ENCODE peak calls at places on chromosomes 11 and 22, in four cellular contexts. R, M, D and E are unnamed samples.

GRCh38 chr11:126277780-126278179 is 5.1 kb upstream of the TIRAP start:
- DNase-seq in R (no peak), M (no peak), D (no peak), E (no peak)

GRCh38 chr11:72685560-72686480 is 11.6 kb upstream of the PDE2A start:
- DNase-seq in R (no peak), M (no peak), D (no peak), E (peak)

GRCh38 chr11:1917523-1918435 is 1.7 kb upstream of the TNNT3 start:
- DNase-seq in R (no peak), M (peak), D (no peak), E (no peak)

GRCh38 chr11:2300936-2301630 is 635 bp downstream of the C11orf21 start:
- DNase-seq in R (no peak), M (no peak), D (no peak), E (peak)

GRCh38 chr11:101255036-101255435 is 125.4 kb upstream of the PGR start:
- DNase-seq in R (no peak), M (no peak), D (no peak), E (no peak)

GRCh38 chr11:8917157-8917820 is 6.3 kb downstream of the AKIP1 start:
- DNase-seq in R (peak), M (no peak), D (peak), E (no peak)

GRCh38 chr11:44147751-44148150 is 52.3 kb downstream of the EXT2 start:
- DNase-seq in R (no peak), M (no peak), D (no peak), E (no peak)

GRCh38 chr22:32904044-32904443 is 102.5 kb downstream of the TIMP3 start:
- DNase-seq in R (peak), M (peak), D (peak), E (peak)

GRCh38 chr11:94543695-94544581 is at the start of gene FUT4:
- DNase-seq in R (peak), M (peak), D (peak), E (peak)

GRCh38 chr11:128691802-128692749 is 1.8 kb upstream of the FLI1 start:
- DNase-seq in R (no peak), M (no peak), D (no peak), E (no peak)

GRCh38 chr11:60951611-60951908 is 416 bp downstream of the SLC15A3 start:
- DNase-seq in R (no peak), M (no peak), D (no peak), E (no peak)

GRCh38 chr11:60951909-60952741 is at the start of gene SLC15A3:
- DNase-seq in R (no peak), M (no peak), D (no peak), E (no peak)

GRCh38 chr11:60950024-60950423 is 2.0 kb downstream of the SLC15A3 start:
- DNase-seq in R (no peak), M (no peak), D (no peak), E (no peak)

GRCh38 chr11:60952742-60953170 is 780 bp upstream of the SLC15A3 start:
- DNase-seq in R (no peak), M (no peak), D (no peak), E (no peak)

DNA sequence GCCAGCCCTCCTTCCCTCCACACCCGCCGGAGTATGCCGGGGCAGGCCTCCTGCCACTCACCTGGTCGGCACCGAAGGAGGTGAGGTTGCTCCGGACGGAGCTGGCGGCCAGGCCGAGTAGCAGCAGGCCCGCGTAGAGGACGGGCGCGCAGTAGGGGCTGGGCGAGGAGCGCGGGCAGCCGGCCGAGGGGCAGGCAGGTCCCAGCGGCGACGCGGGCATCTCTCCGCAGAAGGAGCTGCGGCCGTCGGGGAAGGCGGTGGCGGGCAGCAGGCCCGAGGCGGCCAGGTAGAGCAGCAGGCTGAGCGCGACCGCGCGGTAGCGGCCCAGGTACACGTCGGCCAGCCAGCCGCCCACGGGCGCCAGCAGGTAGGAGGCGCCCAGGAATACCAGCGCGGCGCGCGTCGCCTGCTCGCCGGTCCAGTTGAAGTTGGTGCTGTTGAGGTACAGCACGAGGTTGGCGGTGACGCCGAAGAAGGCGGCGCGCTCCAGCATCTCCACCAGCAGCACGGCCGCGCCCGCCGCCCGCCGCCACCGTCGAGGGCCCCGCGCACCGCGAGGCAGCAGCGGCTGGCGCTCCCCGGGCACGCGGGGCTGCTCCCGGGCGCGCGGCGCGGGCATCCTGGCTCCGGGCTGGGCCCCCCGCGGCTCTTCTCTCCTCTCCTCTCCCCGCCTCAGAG is 904 bp downstream of the SLC15A3 start:
- DNase-seq in R (no peak), M (no peak), D (no peak), E (no peak)
- H3K4me2 ChIP-seq in R (no peak), M (no peak), D (peak), E (no peak)

GRCh38 chr11:19921976-19922688 is 209.5 kb downstream of the NAV2 start:
- DNase-seq in R (no peak), M (no peak), D (no peak), E (no peak)
- H3K27ac ChIP-seq in R (peak), M (no peak), D (no peak), E (no peak)

GRCh38 chr11:120528749-120529148 is 17.2 kb downstream of the GRIK4 start:
- DNase-seq in R (no peak), M (no peak), D (no peak), E (no peak)

GRCh38 chr11:120526241-120526640 is 14.7 kb downstream of the GRIK4 start:
- DNase-seq in R (no peak), M (no peak), D (no peak), E (no peak)

GRCh38 chr11:120525285-120526085 is 13.9 kb downstream of the GRIK4 start:
- DNase-seq in R (no peak), M (no peak), D (no peak), E (no peak)

GRCh38 chr11:120529214-120529613 is 17.7 kb downstream of the GRIK4 start:
- DNase-seq in R (no peak), M (no peak), D (no peak), E (no peak)

GRCh38 chr11:120527111-120527748 is 15.7 kb downstream of the GRIK4 start:
- DNase-seq in R (no peak), M (no peak), D (no peak), E (no peak)
- H3K4me2 ChIP-seq in R (no peak), M (no peak), D (no peak), E (no peak)

GRCh38 chr11:28835317-28835716 is 727.1 kb downstream of the METTL15 start:
- DNase-seq in R (no peak), M (no peak), D (no peak), E (no peak)

GRCh38 chr11:28837599-28837998 is 729.4 kb downstream of the METTL15 start:
- DNase-seq in R (no peak), M (no peak), D (no peak), E (no peak)

GRCh38 chr11:28836285-28837081 is 728.3 kb downstream of the METTL15 start:
- DNase-seq in R (peak), M (no peak), D (peak), E (no peak)

GRCh38 chr11:28835790-28836189 is 727.6 kb downstream of the METTL15 start:
- DNase-seq in R (no peak), M (no peak), D (no peak), E (no peak)

GRCh38 chr11:28838741-28839140 is 730.6 kb downstream of the METTL15 start:
- DNase-seq in R (no peak), M (no peak), D (no peak), E (no peak)
- H3K27ac ChIP-seq in R (no peak), M (no peak), D (no peak), E (no peak)